ENCODE peak calls at places on chromosomes 5 and 9, in nine cellular contexts. One of them, this sample, is unnamed. For H3K4me1, the result is how much of the 10 kb centered on the place peaks cover.

GRCh38 chr5:140964356-140964755 is 1.9 kb upstream of the PCDHAC2 start:
- DNase-seq in ovary: no peak
- DNase-seq in cardiac muscle cell: peak
- DNase-seq in right atrium auricular region: no peak
- DNase-seq in body of pancreas: no peak
- DNase-seq in tibial nerve: no peak
- DNase-seq in right lobe of liver: no peak
- DNase-seq in ascending aorta: no peak
- DNase-seq in CD8-positive, alpha-beta T cell: no peak
- DNase-seq in this sample: no peak

GRCh38 chr5:10621837-10622236 is 58.0 kb downstream of the ANKRD33B start:
- DNase-seq in ovary: no peak
- DNase-seq in cardiac muscle cell: no peak
- DNase-seq in right atrium auricular region: no peak
- DNase-seq in body of pancreas: no peak
- DNase-seq in tibial nerve: no peak
- DNase-seq in right lobe of liver: no peak
- DNase-seq in ascending aorta: no peak
- DNase-seq in CD8-positive, alpha-beta T cell: no peak
- DNase-seq in this sample: no peak

GRCh38 chr9:113542741-113543140 is 79.2 kb downstream of the RGS3 start:
- DNase-seq in ovary: peak
- DNase-seq in cardiac muscle cell: peak
- DNase-seq in right atrium auricular region: no peak
- DNase-seq in body of pancreas: peak
- DNase-seq in tibial nerve: no peak
- DNase-seq in right lobe of liver: no peak
- DNase-seq in ascending aorta: peak
- DNase-seq in CD8-positive, alpha-beta T cell: no peak
- DNase-seq in this sample: no peak

GRCh38 chr9:12538842-12539584 is 154.2 kb upstream of the TYRP1 start:
- DNase-seq in ovary: no peak
- DNase-seq in cardiac muscle cell: no peak
- DNase-seq in right atrium auricular region: no peak
- DNase-seq in body of pancreas: peak
- DNase-seq in tibial nerve: no peak
- DNase-seq in right lobe of liver: no peak
- DNase-seq in ascending aorta: no peak
- DNase-seq in CD8-positive, alpha-beta T cell: no peak
- DNase-seq in this sample: no peak

GRCh38 chr9:73643379-73644013 is 491.8 kb downstream of the ANXA1 start:
- DNase-seq in ovary: no peak
- DNase-seq in cardiac muscle cell: no peak
- DNase-seq in right atrium auricular region: no peak
- DNase-seq in body of pancreas: no peak
- DNase-seq in tibial nerve: no peak
- DNase-seq in right lobe of liver: no peak
- DNase-seq in ascending aorta: no peak
- DNase-seq in CD8-positive, alpha-beta T cell: no peak
- DNase-seq in this sample: no peak

GRCh38 chr9:4177970-4178758 is 121.7 kb downstream of the GLIS3 start:
- DNase-seq in ovary: no peak
- DNase-seq in cardiac muscle cell: no peak
- DNase-seq in right atrium auricular region: no peak
- DNase-seq in body of pancreas: no peak
- DNase-seq in tibial nerve: no peak
- DNase-seq in right lobe of liver: no peak
- DNase-seq in ascending aorta: no peak
- DNase-seq in CD8-positive, alpha-beta T cell: no peak
- DNase-seq in this sample: no peak

GRCh38 chr9:113715086-113715485 is 161.0 kb upstream of the ZNF618 start:
- DNase-seq in ovary: no peak
- DNase-seq in cardiac muscle cell: no peak
- DNase-seq in right atrium auricular region: peak
- DNase-seq in body of pancreas: no peak
- DNase-seq in tibial nerve: no peak
- DNase-seq in right lobe of liver: no peak
- DNase-seq in ascending aorta: no peak
- DNase-seq in CD8-positive, alpha-beta T cell: no peak
- DNase-seq in this sample: no peak

GRCh38 chr5:54643679-54644078 is 126.1 kb downstream of the SNX18 start:
- DNase-seq in ovary: no peak
- DNase-seq in cardiac muscle cell: no peak
- DNase-seq in right atrium auricular region: no peak
- DNase-seq in body of pancreas: no peak
- DNase-seq in tibial nerve: no peak
- DNase-seq in right lobe of liver: no peak
- DNase-seq in ascending aorta: no peak
- DNase-seq in CD8-positive, alpha-beta T cell: no peak
- DNase-seq in this sample: no peak

GRCh38 chr5:136063778-136064465 is 35.1 kb downstream of the TGFBI start:
- DNase-seq in ovary: no peak
- DNase-seq in cardiac muscle cell: no peak
- DNase-seq in right atrium auricular region: peak
- DNase-seq in body of pancreas: no peak
- DNase-seq in tibial nerve: no peak
- DNase-seq in right lobe of liver: peak
- DNase-seq in ascending aorta: no peak
- DNase-seq in CD8-positive, alpha-beta T cell: no peak
- DNase-seq in this sample: no peak

GRCh38 chr5:136060963-136061362 is 32.2 kb downstream of the TGFBI start:
- DNase-seq in ovary: no peak
- DNase-seq in cardiac muscle cell: no peak
- DNase-seq in right atrium auricular region: no peak
- DNase-seq in body of pancreas: no peak
- DNase-seq in tibial nerve: no peak
- DNase-seq in right lobe of liver: peak
- DNase-seq in ascending aorta: no peak
- DNase-seq in CD8-positive, alpha-beta T cell: no peak
- DNase-seq in this sample: no peak

GRCh38 chr5:136061630-136062381 is 33.0 kb downstream of the TGFBI start:
- DNase-seq in ovary: no peak
- DNase-seq in cardiac muscle cell: peak
- DNase-seq in right atrium auricular region: no peak
- DNase-seq in body of pancreas: no peak
- DNase-seq in tibial nerve: no peak
- DNase-seq in right lobe of liver: peak
- DNase-seq in ascending aorta: peak
- DNase-seq in CD8-positive, alpha-beta T cell: no peak
- DNase-seq in this sample: no peak

GRCh38 chr5:136064510-136064909 is 35.7 kb downstream of the TGFBI start:
- DNase-seq in ovary: no peak
- DNase-seq in cardiac muscle cell: no peak
- DNase-seq in right atrium auricular region: no peak
- DNase-seq in body of pancreas: no peak
- DNase-seq in tibial nerve: no peak
- DNase-seq in right lobe of liver: peak
- DNase-seq in ascending aorta: no peak
- DNase-seq in CD8-positive, alpha-beta T cell: no peak
- DNase-seq in this sample: no peak

DNA sequence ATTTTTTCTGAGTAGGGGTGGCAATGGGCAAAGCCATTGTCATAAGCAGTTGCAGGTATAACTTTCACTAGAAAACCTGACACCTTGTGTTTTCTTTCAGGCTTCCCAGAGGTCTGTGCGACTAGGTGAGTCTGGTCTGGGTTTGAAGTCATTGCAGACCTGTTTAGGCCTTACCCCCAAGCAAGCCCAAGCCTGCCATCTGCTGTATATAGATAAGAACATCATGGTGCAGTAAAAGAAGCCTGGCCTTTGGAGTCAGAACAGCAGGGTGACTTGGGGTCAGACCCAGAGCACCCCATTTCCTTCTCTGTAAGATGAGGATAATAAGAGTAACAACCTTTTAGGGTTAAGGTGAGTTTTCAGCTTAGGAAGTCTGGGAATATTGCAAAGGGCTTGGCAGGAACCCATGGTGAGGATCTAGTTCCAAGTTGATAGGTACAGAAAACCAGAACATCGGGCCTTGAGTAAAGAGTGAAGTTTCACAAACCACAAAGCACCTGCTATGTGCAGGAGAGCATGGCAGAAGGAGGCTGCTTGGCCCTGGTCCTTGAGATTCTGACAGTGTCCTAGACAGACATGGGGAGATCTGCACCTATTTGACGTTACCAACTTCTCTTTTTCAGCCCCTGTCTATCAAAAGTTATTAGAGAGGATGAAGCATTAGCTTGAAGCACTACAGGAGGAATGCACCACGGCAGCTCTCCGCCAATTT is 33.9 kb downstream of the TGFBI start:
- DNase-seq in ovary: no peak
- DNase-seq in cardiac muscle cell: peak
- DNase-seq in right atrium auricular region: peak
- DNase-seq in body of pancreas: peak
- DNase-seq in tibial nerve: no peak
- DNase-seq in right lobe of liver: peak
- DNase-seq in ascending aorta: peak
- DNase-seq in CD8-positive, alpha-beta T cell: no peak
- DNase-seq in this sample: no peak
- TF ChIP-seq CTCF in ovary: no peak
- TF ChIP-seq CTCF in cardiac muscle cell: peak
- TF ChIP-seq CTCF in right atrium auricular region: no peak
- TF ChIP-seq CTCF in body of pancreas: no peak
- TF ChIP-seq CTCF in tibial nerve: no peak
- TF ChIP-seq CTCF in right lobe of liver: peak
- TF ChIP-seq CTCF in ascending aorta: peak
- TF ChIP-seq CTCF in CD8-positive, alpha-beta T cell: peak
- TF ChIP-seq CTCF in this sample: peak

GRCh38 chr5:122870219-122870856 is 24.9 kb downstream of the SNX24 start:
- DNase-seq in ovary: no peak
- DNase-seq in cardiac muscle cell: no peak
- DNase-seq in right atrium auricular region: no peak
- DNase-seq in body of pancreas: no peak
- DNase-seq in tibial nerve: no peak
- DNase-seq in right lobe of liver: no peak
- DNase-seq in ascending aorta: no peak
- DNase-seq in CD8-positive, alpha-beta T cell: no peak
- DNase-seq in this sample: no peak
- H3K27ac ChIP-seq in ovary: no peak
- H3K27ac ChIP-seq in cardiac muscle cell: no peak
- H3K27ac ChIP-seq in right atrium auricular region: no peak
- H3K27ac ChIP-seq in body of pancreas: no peak
- H3K27ac ChIP-seq in tibial nerve: peak
- H3K27ac ChIP-seq in right lobe of liver: no peak
- H3K27ac ChIP-seq in ascending aorta: no peak
- H3K27ac ChIP-seq in CD8-positive, alpha-beta T cell: no peak
- H3K27ac ChIP-seq in this sample: no peak

GRCh38 chr5:151040211-151040747 is 19.9 kb downstream of the GPX3 start:
- DNase-seq in ovary: no peak
- DNase-seq in cardiac muscle cell: no peak
- DNase-seq in right atrium auricular region: no peak
- DNase-seq in body of pancreas: no peak
- DNase-seq in tibial nerve: no peak
- DNase-seq in right lobe of liver: peak
- DNase-seq in ascending aorta: no peak
- DNase-seq in CD8-positive, alpha-beta T cell: no peak
- DNase-seq in this sample: no peak

GRCh38 chr5:151038292-151038745 is 17.9 kb downstream of the GPX3 start:
- DNase-seq in ovary: no peak
- DNase-seq in cardiac muscle cell: no peak
- DNase-seq in right atrium auricular region: no peak
- DNase-seq in body of pancreas: no peak
- DNase-seq in tibial nerve: no peak
- DNase-seq in right lobe of liver: no peak
- DNase-seq in ascending aorta: no peak
- DNase-seq in CD8-positive, alpha-beta T cell: no peak
- DNase-seq in this sample: no peak

GRCh38 chr5:151037561-151038291 is 17.3 kb downstream of the GPX3 start:
- DNase-seq in ovary: peak
- DNase-seq in cardiac muscle cell: no peak
- DNase-seq in right atrium auricular region: no peak
- DNase-seq in body of pancreas: no peak
- DNase-seq in tibial nerve: no peak
- DNase-seq in right lobe of liver: peak
- DNase-seq in ascending aorta: no peak
- DNase-seq in CD8-positive, alpha-beta T cell: no peak
- DNase-seq in this sample: no peak

GRCh38 chr5:151039665-151040064 is 19.3 kb downstream of the GPX3 start:
- DNase-seq in ovary: no peak
- DNase-seq in cardiac muscle cell: no peak
- DNase-seq in right atrium auricular region: no peak
- DNase-seq in body of pancreas: no peak
- DNase-seq in tibial nerve: no peak
- DNase-seq in right lobe of liver: no peak
- DNase-seq in ascending aorta: no peak
- DNase-seq in CD8-positive, alpha-beta T cell: no peak
- DNase-seq in this sample: no peak

DNA sequence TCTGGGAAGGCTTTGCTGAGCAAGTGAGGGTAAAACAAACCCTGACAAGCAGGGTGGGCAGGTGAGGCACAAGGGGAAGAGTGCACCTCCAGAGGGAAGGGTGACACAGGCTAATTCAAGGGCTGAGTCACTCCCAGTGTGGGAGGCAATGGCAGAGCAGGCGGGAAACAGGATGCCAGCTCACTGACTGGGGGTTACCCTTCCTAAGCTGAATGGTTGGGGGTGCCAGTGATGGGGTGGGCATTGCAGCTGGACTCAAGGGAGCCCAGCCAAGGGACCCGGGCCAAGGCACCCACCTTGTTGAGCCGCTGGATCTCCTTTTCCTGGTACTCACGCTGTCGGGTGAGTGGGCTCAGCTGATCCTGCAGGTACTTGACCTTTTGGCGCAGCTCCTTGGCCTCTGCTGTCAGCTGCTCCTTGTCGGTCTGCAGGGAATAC is 18.4 kb downstream of the GPX3 start:
- DNase-seq in ovary: no peak
- DNase-seq in cardiac muscle cell: no peak
- DNase-seq in right atrium auricular region: no peak
- DNase-seq in body of pancreas: no peak
- DNase-seq in tibial nerve: no peak
- DNase-seq in right lobe of liver: no peak
- DNase-seq in ascending aorta: no peak
- DNase-seq in CD8-positive, alpha-beta T cell: no peak
- DNase-seq in this sample: no peak
- H3K4me1 ChIP-seq in ovary: under half
- H3K4me1 ChIP-seq in cardiac muscle cell: under half
- H3K4me1 ChIP-seq in right atrium auricular region: under half
- H3K4me1 ChIP-seq in body of pancreas: under half
- H3K4me1 ChIP-seq in tibial nerve: under half
- H3K4me1 ChIP-seq in right lobe of liver: under half
- H3K4me1 ChIP-seq in ascending aorta: under half
- H3K4me1 ChIP-seq in CD8-positive, alpha-beta T cell: under half
- H3K4me1 ChIP-seq in this sample: under half

GRCh38 chr5:53111139-53111538 is 1.6 kb upstream of the MOCS2 start:
- DNase-seq in ovary: no peak
- DNase-seq in cardiac muscle cell: no peak
- DNase-seq in right atrium auricular region: no peak
- DNase-seq in body of pancreas: no peak
- DNase-seq in tibial nerve: no peak
- DNase-seq in right lobe of liver: no peak
- DNase-seq in ascending aorta: no peak
- DNase-seq in CD8-positive, alpha-beta T cell: no peak
- DNase-seq in this sample: no peak

GRCh38 chr5:53116597-53116996 is 7.0 kb upstream of the MOCS2 start:
- DNase-seq in ovary: no peak
- DNase-seq in cardiac muscle cell: no peak
- DNase-seq in right atrium auricular region: no peak
- DNase-seq in body of pancreas: no peak
- DNase-seq in tibial nerve: no peak
- DNase-seq in right lobe of liver: no peak
- DNase-seq in ascending aorta: no peak
- DNase-seq in CD8-positive, alpha-beta T cell: no peak
- DNase-seq in this sample: no peak

GRCh38 chr5:53113947-53114346 is 4.4 kb upstream of the MOCS2 start:
- DNase-seq in ovary: no peak
- DNase-seq in cardiac muscle cell: no peak
- DNase-seq in right atrium auricular region: no peak
- DNase-seq in body of pancreas: no peak
- DNase-seq in tibial nerve: no peak
- DNase-seq in right lobe of liver: no peak
- DNase-seq in ascending aorta: no peak
- DNase-seq in CD8-positive, alpha-beta T cell: no peak
- DNase-seq in this sample: no peak

GRCh38 chr5:53112909-53113308 is 3.4 kb upstream of the MOCS2 start:
- DNase-seq in ovary: no peak
- DNase-seq in cardiac muscle cell: no peak
- DNase-seq in right atrium auricular region: no peak
- DNase-seq in body of pancreas: no peak
- DNase-seq in tibial nerve: no peak
- DNase-seq in right lobe of liver: peak
- DNase-seq in ascending aorta: no peak
- DNase-seq in CD8-positive, alpha-beta T cell: no peak
- DNase-seq in this sample: no peak

GRCh38 chr5:53114988-53115387 is 5.4 kb upstream of the MOCS2 start:
- DNase-seq in ovary: no peak
- DNase-seq in cardiac muscle cell: no peak
- DNase-seq in right atrium auricular region: no peak
- DNase-seq in body of pancreas: no peak
- DNase-seq in tibial nerve: no peak
- DNase-seq in right lobe of liver: no peak
- DNase-seq in ascending aorta: no peak
- DNase-seq in CD8-positive, alpha-beta T cell: no peak
- DNase-seq in this sample: no peak
- TF ChIP-seq CTCF in ovary: no peak
- TF ChIP-seq CTCF in cardiac muscle cell: peak
- TF ChIP-seq CTCF in right atrium auricular region: no peak
- TF ChIP-seq CTCF in body of pancreas: no peak
- TF ChIP-seq CTCF in tibial nerve: no peak
- TF ChIP-seq CTCF in right lobe of liver: peak
- TF ChIP-seq CTCF in ascending aorta: no peak
- TF ChIP-seq CTCF in CD8-positive, alpha-beta T cell: no peak
- TF ChIP-seq CTCF in this sample: no peak

This sample was measured in upper lobe of right lung.